ENCODE peak calls at places on chromosome 15, in nine cellular contexts. One of them, this sample, is unnamed.

GRCh38 chr15:39594764-39595620 is 14.1 kb downstream of the THBS1 start:
- DNase-seq in cardiac muscle cell: no peak
- DNase-seq in uterus: no peak
- DNase-seq in pancreas: no peak
- DNase-seq in GM23338: no peak
- DNase-seq in PC-9: no peak
- DNase-seq in neuronal stem cell: no peak
- DNase-seq in ascending aorta: no peak
- DNase-seq in WERI-Rb-1: no peak
- DNase-seq in this sample: no peak

GRCh38 chr15:31274496-31275330 is 51.9 kb upstream of the KLF13 start:
- DNase-seq in cardiac muscle cell: no peak
- DNase-seq in uterus: no peak
- DNase-seq in pancreas: no peak
- DNase-seq in GM23338: no peak
- DNase-seq in PC-9: no peak
- DNase-seq in neuronal stem cell: no peak
- DNase-seq in ascending aorta: no peak
- DNase-seq in WERI-Rb-1: no peak
- DNase-seq in this sample: peak; percentile 71

GRCh38 chr15:48966595-48967301 is 3.0 kb upstream of the SHC4 start:
- DNase-seq in cardiac muscle cell: no peak
- DNase-seq in uterus: no peak
- DNase-seq in pancreas: no peak
- DNase-seq in GM23338: no peak
- DNase-seq in PC-9: no peak
- DNase-seq in neuronal stem cell: no peak
- DNase-seq in ascending aorta: no peak
- DNase-seq in WERI-Rb-1: no peak
- DNase-seq in this sample: no peak

GRCh38 chr15:58398053-58398452 is 33.7 kb upstream of the LIPC start:
- DNase-seq in cardiac muscle cell: no peak
- DNase-seq in uterus: no peak
- DNase-seq in pancreas: no peak
- DNase-seq in GM23338: no peak
- DNase-seq in PC-9: no peak
- DNase-seq in neuronal stem cell: no peak
- DNase-seq in ascending aorta: no peak
- DNase-seq in WERI-Rb-1: peak; percentile 88
- DNase-seq in this sample: no peak

GRCh38 chr15:51624022-51624421 is 1.5 kb upstream of the DMXL2 start:
- DNase-seq in cardiac muscle cell: no peak
- DNase-seq in uterus: no peak
- DNase-seq in pancreas: no peak
- DNase-seq in GM23338: no peak
- DNase-seq in PC-9: no peak
- DNase-seq in neuronal stem cell: no peak
- DNase-seq in ascending aorta: no peak
- DNase-seq in WERI-Rb-1: no peak
- DNase-seq in this sample: no peak

GRCh38 chr15:57018151-57018550 is 99.7 kb downstream of the TCF12 start:
- DNase-seq in cardiac muscle cell: no peak
- DNase-seq in uterus: no peak
- DNase-seq in pancreas: no peak
- DNase-seq in GM23338: no peak
- DNase-seq in PC-9: no peak
- DNase-seq in neuronal stem cell: no peak
- DNase-seq in ascending aorta: no peak
- DNase-seq in WERI-Rb-1: no peak
- DNase-seq in this sample: no peak

GRCh38 chr15:89017370-89018066 is 70.7 kb upstream of the ABHD2 start:
- DNase-seq in cardiac muscle cell: peak; percentile 90
- DNase-seq in uterus: peak; percentile 82
- DNase-seq in pancreas: peak; percentile 65
- DNase-seq in GM23338: peak; percentile 98
- DNase-seq in PC-9: peak; percentile 79
- DNase-seq in neuronal stem cell: peak; percentile 80
- DNase-seq in ascending aorta: peak; percentile 96
- DNase-seq in WERI-Rb-1: peak; percentile 81
- DNase-seq in this sample: peak; percentile 95

GRCh38 chr15:40046721-40047412 is 7.9 kb upstream of the SRP14 start:
- DNase-seq in cardiac muscle cell: no peak
- DNase-seq in uterus: no peak
- DNase-seq in pancreas: no peak
- DNase-seq in GM23338: no peak
- DNase-seq in PC-9: no peak
- DNase-seq in neuronal stem cell: no peak
- DNase-seq in ascending aorta: peak; percentile 54
- DNase-seq in WERI-Rb-1: no peak
- DNase-seq in this sample: peak; percentile 72

GRCh38 chr15:96585634-96586386 is 255.3 kb downstream of the NR2F2 start:
- DNase-seq in cardiac muscle cell: no peak
- DNase-seq in uterus: no peak
- DNase-seq in pancreas: no peak
- DNase-seq in GM23338: peak; percentile 24
- DNase-seq in PC-9: no peak
- DNase-seq in neuronal stem cell: no peak
- DNase-seq in ascending aorta: no peak
- DNase-seq in WERI-Rb-1: no peak
- DNase-seq in this sample: no peak

GRCh38 chr15:91224750-91225380 is 124.8 kb downstream of the SV2B start:
- DNase-seq in cardiac muscle cell: peak; percentile 51
- DNase-seq in uterus: no peak
- DNase-seq in pancreas: no peak
- DNase-seq in GM23338: peak; percentile 83
- DNase-seq in PC-9: no peak
- DNase-seq in neuronal stem cell: peak; percentile 67
- DNase-seq in ascending aorta: no peak
- DNase-seq in WERI-Rb-1: peak; percentile 39
- DNase-seq in this sample: no peak

GRCh38 chr15:52208306-52208946 is 17.2 kb upstream of the GNB5 start:
- DNase-seq in cardiac muscle cell: peak; percentile 70
- DNase-seq in uterus: peak; percentile 40
- DNase-seq in pancreas: peak; percentile 63
- DNase-seq in GM23338: peak; percentile 87
- DNase-seq in PC-9: peak; percentile 55
- DNase-seq in neuronal stem cell: peak; percentile 67
- DNase-seq in ascending aorta: no peak
- DNase-seq in WERI-Rb-1: peak; percentile 84
- DNase-seq in this sample: no peak

GRCh38 chr15:98873441-98874218 is 134.0 kb downstream of the PGPEP1L start:
- DNase-seq in cardiac muscle cell: no peak
- DNase-seq in uterus: no peak
- DNase-seq in pancreas: no peak
- DNase-seq in GM23338: no peak
- DNase-seq in PC-9: peak; percentile 79
- DNase-seq in neuronal stem cell: no peak
- DNase-seq in ascending aorta: no peak
- DNase-seq in WERI-Rb-1: no peak
- DNase-seq in this sample: no peak

GRCh38 chr15:92384391-92384790 is 9.3 kb upstream of the ST8SIA2 start:
- DNase-seq in cardiac muscle cell: no peak
- DNase-seq in uterus: no peak
- DNase-seq in pancreas: no peak
- DNase-seq in GM23338: no peak
- DNase-seq in PC-9: no peak
- DNase-seq in neuronal stem cell: no peak
- DNase-seq in ascending aorta: no peak
- DNase-seq in WERI-Rb-1: no peak
- DNase-seq in this sample: no peak

GRCh38 chr15:42710662-42711061 is 26.3 kb downstream of the CDAN1 start:
- DNase-seq in cardiac muscle cell: no peak
- DNase-seq in uterus: no peak
- DNase-seq in pancreas: no peak
- DNase-seq in GM23338: no peak
- DNase-seq in PC-9: no peak
- DNase-seq in neuronal stem cell: no peak
- DNase-seq in ascending aorta: no peak
- DNase-seq in WERI-Rb-1: no peak
- DNase-seq in this sample: no peak

GRCh38 chr15:72340366-72340765 is 20.4 kb upstream of the CELF6 start:
- DNase-seq in cardiac muscle cell: no peak
- DNase-seq in uterus: no peak
- DNase-seq in pancreas: no peak
- DNase-seq in GM23338: no peak
- DNase-seq in PC-9: no peak
- DNase-seq in neuronal stem cell: no peak
- DNase-seq in ascending aorta: no peak
- DNase-seq in WERI-Rb-1: no peak
- DNase-seq in this sample: no peak

GRCh38 chr15:100114526-100114925 is 227.2 kb downstream of the ADAMTS17 start:
- DNase-seq in cardiac muscle cell: peak; percentile 60
- DNase-seq in uterus: no peak
- DNase-seq in pancreas: no peak
- DNase-seq in GM23338: peak; percentile 27
- DNase-seq in PC-9: peak; percentile 18
- DNase-seq in neuronal stem cell: peak; percentile 37
- DNase-seq in ascending aorta: no peak
- DNase-seq in WERI-Rb-1: no peak
- DNase-seq in this sample: no peak
- H3K4me3 ChIP-seq in cardiac muscle cell: no peak overlapping the region
- H3K4me3 ChIP-seq in uterus: peak overlapping the region; percentile 21
- H3K4me3 ChIP-seq in pancreas: no peak overlapping the region
- H3K4me3 ChIP-seq in GM23338: no peak overlapping the region
- H3K4me3 ChIP-seq in PC-9: no peak overlapping the region
- H3K4me3 ChIP-seq in neuronal stem cell: no peak overlapping the region
- H3K4me3 ChIP-seq in ascending aorta: peak overlapping the region; percentile 56
- H3K4me3 ChIP-seq in WERI-Rb-1: no peak overlapping the region
- H3K4me3 ChIP-seq in this sample: peak overlapping the region; percentile 69

DNA sequence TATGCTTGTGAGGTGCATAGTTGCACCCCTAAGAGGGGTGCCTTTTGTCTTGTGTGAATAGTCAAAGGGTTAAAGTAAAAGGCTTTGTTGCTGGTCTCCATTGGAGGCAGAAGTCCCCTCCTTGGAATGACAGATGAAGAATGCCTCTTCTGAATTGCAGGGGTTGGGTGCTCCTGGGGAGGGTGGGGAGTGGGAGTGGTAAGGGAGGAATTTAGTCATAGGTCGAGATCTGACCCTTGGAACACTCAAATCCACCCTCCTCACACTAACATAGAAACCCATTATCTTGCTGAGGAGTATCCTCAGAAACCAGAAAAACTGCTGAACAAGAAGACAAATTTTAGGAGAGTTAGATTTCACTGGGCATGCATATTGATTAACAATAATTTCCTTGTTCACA is 4.7 kb downstream of the CTXND1 start:
- DNase-seq in cardiac muscle cell: no peak
- DNase-seq in uterus: no peak
- DNase-seq in pancreas: no peak
- DNase-seq in GM23338: no peak
- DNase-seq in PC-9: no peak
- DNase-seq in neuronal stem cell: no peak
- DNase-seq in ascending aorta: no peak
- DNase-seq in WERI-Rb-1: no peak
- DNase-seq in this sample: peak; percentile 41
- H3K27ac ChIP-seq in cardiac muscle cell: no peak overlapping the region
- H3K27ac ChIP-seq in uterus: no peak overlapping the region
- H3K27ac ChIP-seq in pancreas: no peak overlapping the region
- H3K27ac ChIP-seq in GM23338: no peak overlapping the region
- H3K27ac ChIP-seq in PC-9: no peak overlapping the region
- H3K27ac ChIP-seq in neuronal stem cell: no peak overlapping the region
- H3K27ac ChIP-seq in ascending aorta: no peak overlapping the region
- H3K27ac ChIP-seq in WERI-Rb-1: no peak overlapping the region
- H3K27ac ChIP-seq in this sample: peak overlapping the region; percentile 13

GRCh38 chr15:85792102-85792731 is 2.5 kb downstream of the KLHL25 start:
- DNase-seq in cardiac muscle cell: no peak
- DNase-seq in uterus: no peak
- DNase-seq in pancreas: no peak
- DNase-seq in GM23338: no peak
- DNase-seq in PC-9: no peak
- DNase-seq in neuronal stem cell: no peak
- DNase-seq in ascending aorta: no peak
- DNase-seq in WERI-Rb-1: no peak
- DNase-seq in this sample: no peak
- H3K4me3 ChIP-seq in cardiac muscle cell: no peak overlapping the region
- H3K4me3 ChIP-seq in uterus: no peak overlapping the region
- H3K4me3 ChIP-seq in pancreas: no peak overlapping the region
- H3K4me3 ChIP-seq in GM23338: no peak overlapping the region
- H3K4me3 ChIP-seq in PC-9: no peak overlapping the region
- H3K4me3 ChIP-seq in neuronal stem cell: peak overlapping the region; percentile 99
- H3K4me3 ChIP-seq in ascending aorta: no peak overlapping the region
- H3K4me3 ChIP-seq in WERI-Rb-1: no peak overlapping the region
- H3K4me3 ChIP-seq in this sample: peak overlapping the region; percentile 94

GRCh38 chr15:61220125-61220524 is 9.0 kb downstream of the RORA start:
- DNase-seq in cardiac muscle cell: no peak
- DNase-seq in uterus: no peak
- DNase-seq in pancreas: no peak
- DNase-seq in GM23338: no peak
- DNase-seq in PC-9: no peak
- DNase-seq in neuronal stem cell: no peak
- DNase-seq in ascending aorta: no peak
- DNase-seq in WERI-Rb-1: no peak
- DNase-seq in this sample: no peak
- H3K27ac ChIP-seq in cardiac muscle cell: no peak overlapping the region
- H3K27ac ChIP-seq in uterus: no peak overlapping the region
- H3K27ac ChIP-seq in pancreas: no peak overlapping the region
- H3K27ac ChIP-seq in GM23338: no peak overlapping the region
- H3K27ac ChIP-seq in PC-9: no peak overlapping the region
- H3K27ac ChIP-seq in neuronal stem cell: no peak overlapping the region
- H3K27ac ChIP-seq in ascending aorta: no peak overlapping the region
- H3K27ac ChIP-seq in WERI-Rb-1: no peak overlapping the region
- H3K27ac ChIP-seq in this sample: no peak overlapping the region

GRCh38 chr15:41512078-41512394 is 1.6 kb downstream of the LTK start:
- DNase-seq in cardiac muscle cell: no peak
- DNase-seq in uterus: no peak
- DNase-seq in pancreas: no peak
- DNase-seq in GM23338: peak; percentile 35
- DNase-seq in PC-9: no peak
- DNase-seq in neuronal stem cell: no peak
- DNase-seq in ascending aorta: no peak
- DNase-seq in WERI-Rb-1: no peak
- DNase-seq in this sample: no peak
- H3K4me3 ChIP-seq in cardiac muscle cell: no peak overlapping the region
- H3K4me3 ChIP-seq in uterus: peak overlapping the region; percentile 3
- H3K4me3 ChIP-seq in pancreas: no peak overlapping the region
- H3K4me3 ChIP-seq in GM23338: peak overlapping the region; percentile 62
- H3K4me3 ChIP-seq in PC-9: no peak overlapping the region
- H3K4me3 ChIP-seq in neuronal stem cell: peak overlapping the region; percentile 9
- H3K4me3 ChIP-seq in ascending aorta: peak overlapping the region; percentile 53
- H3K4me3 ChIP-seq in WERI-Rb-1: no peak overlapping the region
- H3K4me3 ChIP-seq in this sample: peak overlapping the region; percentile 70

GRCh38 chr15:71133734-71134464 is 18.6 kb downstream of the THSD4 start:
- DNase-seq in cardiac muscle cell: peak; percentile 39
- DNase-seq in uterus: no peak
- DNase-seq in pancreas: no peak
- DNase-seq in GM23338: no peak
- DNase-seq in PC-9: no peak
- DNase-seq in neuronal stem cell: no peak
- DNase-seq in ascending aorta: no peak
- DNase-seq in WERI-Rb-1: no peak
- DNase-seq in this sample: no peak
- H3K27ac ChIP-seq in cardiac muscle cell: peak overlapping the region; percentile 70
- H3K27ac ChIP-seq in uterus: no peak overlapping the region
- H3K27ac ChIP-seq in pancreas: peak overlapping the region; percentile 71
- H3K27ac ChIP-seq in GM23338: no peak overlapping the region
- H3K27ac ChIP-seq in PC-9: no peak overlapping the region
- H3K27ac ChIP-seq in neuronal stem cell: no peak overlapping the region
- H3K27ac ChIP-seq in ascending aorta: no peak overlapping the region
- H3K27ac ChIP-seq in WERI-Rb-1: no peak overlapping the region
- H3K27ac ChIP-seq in this sample: no peak overlapping the region

GRCh38 chr15:36661042-36661441 is 81.6 kb downstream of the CDIN1 start:
- DNase-seq in cardiac muscle cell: no peak
- DNase-seq in uterus: no peak
- DNase-seq in pancreas: no peak
- DNase-seq in GM23338: no peak
- DNase-seq in PC-9: no peak
- DNase-seq in neuronal stem cell: no peak
- DNase-seq in ascending aorta: no peak
- DNase-seq in WERI-Rb-1: no peak
- DNase-seq in this sample: no peak
- H3K4me3 ChIP-seq in cardiac muscle cell: no peak overlapping the region
- H3K4me3 ChIP-seq in uterus: no peak overlapping the region
- H3K4me3 ChIP-seq in pancreas: no peak overlapping the region
- H3K4me3 ChIP-seq in GM23338: no peak overlapping the region
- H3K4me3 ChIP-seq in PC-9: no peak overlapping the region
- H3K4me3 ChIP-seq in neuronal stem cell: no peak overlapping the region
- H3K4me3 ChIP-seq in ascending aorta: no peak overlapping the region
- H3K4me3 ChIP-seq in WERI-Rb-1: no peak overlapping the region
- H3K4me3 ChIP-seq in this sample: no peak overlapping the region

This sample was measured in coronary artery.